ENCODE peak calls at places on chromosomes 12 and 14, in seven cellular contexts. P, K, W, Q, F, L and V are unnamed samples.

GRCh38 chr14:25400607-25401206 is 350.8 kb upstream of the STXBP6 start:
- DNase-seq in F (peak), P (peak), K (peak), W (peak), L (no peak), Q (peak), V (no peak)

GRCh38 chr12:65824314-65824563 is at the start of gene HMGA2:
- DNase-seq in K (no peak), W (no peak), Q (no peak), P (no peak), L (no peak), F (no peak), V (no peak)

GRCh38 chr12:77734489-77734888 is 96.2 kb upstream of the NAV3 start:
- DNase-seq in F (no peak), L (no peak), K (no peak), Q (no peak), W (no peak), P (no peak), V (no peak)

GRCh38 chr14:64729386-64730060 is 25.3 kb downstream of the PLEKHG3 start:
- DNase-seq in W (no peak), K (no peak), L (no peak), Q (no peak), P (no peak), F (no peak), V (no peak)

GRCh38 chr14:37195327-37195726 is 2.4 kb upstream of the MIPOL1 start:
- DNase-seq in K (no peak), P (no peak), W (no peak), F (no peak), Q (no peak), L (no peak), V (no peak)

GRCh38 chr12:9662488-9662887 is 7.0 kb upstream of the CLEC2D start:
- DNase-seq in K (no peak), P (no peak), W (no peak), L (no peak), Q (no peak), F (no peak), V (no peak)

GRCh38 chr12:118160536-118160935 is 24.6 kb downstream of the PEBP1 start:
- DNase-seq in F (no peak), Q (no peak), K (no peak), W (no peak), P (no peak), L (no peak), V (no peak)

GRCh38 chr14:103091041-103091882 is 3.3 kb upstream of the EXOC3L4 start:
- DNase-seq in W (peak), Q (no peak), L (peak), F (peak), P (peak), K (no peak), V (no peak)

GRCh38 chr14:105139212-105139825 is 29.3 kb downstream of the JAG2 start:
- DNase-seq in W (no peak), F (no peak), K (no peak), Q (no peak), L (peak), P (no peak), V (no peak)

GRCh38 chr12:12282761-12283160 is 15.9 kb upstream of the LRP6 start:
- DNase-seq in L (no peak), Q (peak), K (no peak), P (no peak), W (no peak), F (peak), V (no peak)

GRCh38 chr12:24975425-24975824 is 26.5 kb upstream of the BCAT1 start:
- DNase-seq in F (no peak), Q (no peak), L (no peak), W (peak), K (no peak), P (peak), V (peak)

GRCh38 chr12:81077686-81078441 is at the start of gene ACSS3:
- DNase-seq in L (peak), F (no peak), W (peak), K (no peak), P (peak), Q (peak), V (peak)

GRCh38 chr12:42565001-42565400 is 24.5 kb downstream of the PRICKLE1 start:
- DNase-seq in Q (no peak), K (no peak), F (no peak), P (no peak), L (no peak), W (no peak), V (no peak)

GRCh38 chr14:23113346-23114119 is 5.5 kb downstream of the CEBPE start:
- DNase-seq in K (no peak), Q (no peak), F (no peak), W (no peak), L (no peak), P (peak), V (no peak)

GRCh38 chr14:25463475-25463874 is 413.5 kb upstream of the STXBP6 start:
- DNase-seq in L (no peak), W (no peak), F (no peak), K (no peak), P (no peak), Q (no peak), V (no peak)

GRCh38 chr12:3119745-3120660 is 42.8 kb downstream of the TSPAN9 start:
- DNase-seq in Q (no peak), K (peak), L (peak), W (peak), F (no peak), P (no peak), V (no peak)

GRCh38 chr12:52052471-52053186 is 1.4 kb downstream of the NR4A1 start:
- DNase-seq in F (peak), L (no peak), K (peak), Q (no peak), P (no peak), W (no peak), V (no peak)

GRCh38 chr12:101671157-101671791 is 26.2 kb upstream of the CHPT1 start:
- DNase-seq in W (no peak), P (no peak), F (peak), Q (no peak), K (no peak), L (no peak), V (no peak)

GRCh38 chr14:73235531-73236155 is 1.7 kb upstream of the PAPLN start:
- DNase-seq in Q (no peak), F (peak), L (no peak), W (no peak), K (no peak), P (no peak), V (no peak)

GRCh38 chr14:50421499-50421898 is 24.8 kb upstream of the CDKL1 start:
- DNase-seq in Q (no peak), W (no peak), P (no peak), K (no peak), L (no peak), F (no peak), V (no peak)

GRCh38 chr12:91811481-91812287 is 334.0 kb downstream of the BTG1 start:
- DNase-seq in P (peak), W (peak), K (peak), Q (peak), F (peak), L (peak), V (no peak)

GRCh38 chr12:122081108-122081696 is 2.6 kb downstream of the MLXIP start:
- DNase-seq in L (no peak), K (no peak), F (no peak), Q (no peak), W (no peak), P (no peak), V (no peak)

GRCh38 chr14:70955543-70956480 is 48.6 kb downstream of the PCNX1 start:
- DNase-seq in L (no peak), Q (peak), W (peak), P (peak), F (no peak), K (no peak), V (no peak)

GRCh38 chr12:27333311-27334009 is 824 bp downstream of the BMAL2 start:
- DNase-seq in L (peak), K (no peak), Q (no peak), W (peak), F (peak), P (peak), V (no peak)

GRCh38 chr12:131699434-131699833 is 11.5 kb upstream of the SFSWAP start:
- DNase-seq in Q (no peak), K (no peak), F (no peak), W (no peak), P (no peak), L (no peak), V (no peak)

GRCh38 chr12:12003609-12004008 is 67.1 kb upstream of the BCL2L14 start:
- DNase-seq in W (peak), F (no peak), L (no peak), Q (no peak), K (no peak), P (no peak), V (no peak)

GRCh38 chr12:71787574-71787973 is 32.9 kb downstream of the RAB21 start:
- DNase-seq in Q (no peak), L (no peak), F (no peak), P (no peak), K (no peak), W (no peak), V (no peak)

GRCh38 chr12:110312581-110313360 is 31.7 kb downstream of the ATP2A2 start:
- DNase-seq in Q (peak), F (peak), P (no peak), L (no peak), W (no peak), K (no peak), V (no peak)

GRCh38 chr14:68564236-68564825 is 228.5 kb downstream of the ZFP36L1 start:
- DNase-seq in L (no peak), Q (no peak), P (no peak), W (no peak), F (no peak), K (no peak), V (no peak)

GRCh38 chr12:1632702-1633101 is 3.7 kb downstream of the WNT5B start:
- DNase-seq in L (peak), W (no peak), K (no peak), F (no peak), P (no peak), Q (no peak), V (no peak)

GRCh38 chr14:73231874-73232851 is 5.1 kb upstream of the PAPLN start:
- DNase-seq in Q (no peak), W (peak), P (peak), K (no peak), F (no peak), L (no peak), V (no peak)

GRCh38 chr14:100302616-100303015 is 3.6 kb downstream of the SLC25A29 start:
- DNase-seq in W (no peak), K (no peak), P (no peak), L (no peak), Q (no peak), F (no peak), V (no peak)

GRCh38 chr12:77648716-77649115 is 182.0 kb upstream of the NAV3 start:
- DNase-seq in K (no peak), W (no peak), L (no peak), F (no peak), P (no peak), Q (no peak), V (no peak)

GRCh38 chr12:3243376-3244084 is 166.4 kb downstream of the TSPAN9 start:
- DNase-seq in L (no peak), Q (no peak), K (no peak), P (no peak), W (no peak), F (no peak), V (no peak)

DNA sequence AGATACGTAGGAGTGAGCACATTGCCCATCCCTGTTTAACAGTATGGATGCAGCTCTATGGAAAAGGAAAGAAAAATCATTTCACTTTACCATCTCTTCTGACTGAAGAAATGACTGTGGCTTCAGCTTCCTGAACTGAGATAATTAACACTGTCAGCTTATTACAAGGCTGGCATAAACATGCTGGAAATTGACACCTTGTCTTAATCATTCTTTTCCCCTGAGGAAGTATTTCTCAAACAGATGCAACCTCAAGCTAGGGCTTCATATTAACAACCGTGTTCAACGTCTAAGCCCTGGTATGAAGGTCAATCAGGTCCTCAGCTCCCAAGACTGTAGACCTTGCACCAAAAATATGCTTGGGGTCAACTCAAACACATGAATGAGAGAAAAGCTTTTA is 25.0 kb downstream of the RERG start:
- DNase-seq in P (no peak), F (no peak), L (no peak), Q (no peak), W (no peak), K (no peak), V (no peak)
- H3K27ac ChIP-seq in P (no peak), F (no peak), L (no peak), Q (no peak), W (no peak), K (peak), V (peak)

DNA sequence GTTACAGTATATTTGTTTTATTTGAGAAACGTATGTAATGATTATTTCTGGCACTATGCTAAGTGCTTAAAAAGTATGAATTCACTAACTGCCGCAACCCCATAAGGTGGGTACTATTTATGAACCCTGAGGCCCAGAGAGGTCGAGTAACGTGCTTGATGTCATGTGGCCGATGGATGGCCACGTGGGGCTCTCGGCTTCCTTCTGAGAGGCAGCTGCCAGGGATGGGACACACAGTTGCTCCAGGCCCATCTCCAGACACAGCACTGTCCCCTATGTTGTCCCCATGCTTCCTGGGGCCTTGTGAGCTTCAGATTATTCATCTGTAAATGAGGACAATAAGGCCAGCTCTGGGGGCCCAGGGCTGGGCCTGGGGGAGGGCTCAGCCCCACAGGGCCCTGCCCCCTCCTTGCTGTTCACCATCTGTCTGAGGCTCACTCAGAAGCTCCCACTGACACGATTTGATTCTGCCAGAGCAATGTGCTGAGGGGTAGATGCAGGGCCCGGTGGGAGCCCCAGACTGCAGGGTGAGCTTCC is 115.0 kb downstream of the CALM1 start:
- DNase-seq in W (no peak), Q (no peak), F (no peak), P (no peak), K (no peak), L (no peak), V (no peak)
- H3K4me3 ChIP-seq in W (no peak), Q (no peak), F (no peak), P (no peak), K (no peak), L (no peak), V (no peak)

GRCh38 chr14:93107383-93107782 is 8.3 kb downstream of the ITPK1 start:
- DNase-seq in K (no peak), Q (no peak), W (no peak), P (no peak), F (peak), L (no peak), V (no peak)

GRCh38 chr14:93108105-93108504 is 7.6 kb downstream of the ITPK1 start:
- DNase-seq in W (no peak), F (no peak), L (no peak), Q (no peak), K (no peak), P (no peak), V (no peak)

GRCh38 chr14:93105362-93105761 is 10.4 kb downstream of the ITPK1 start:
- DNase-seq in L (peak), K (peak), Q (peak), W (no peak), P (no peak), F (no peak), V (no peak)

GRCh38 chr14:93104961-93105360 is 10.8 kb downstream of the ITPK1 start:
- DNase-seq in W (no peak), Q (no peak), P (no peak), L (no peak), F (no peak), K (no peak), V (no peak)

DNA sequence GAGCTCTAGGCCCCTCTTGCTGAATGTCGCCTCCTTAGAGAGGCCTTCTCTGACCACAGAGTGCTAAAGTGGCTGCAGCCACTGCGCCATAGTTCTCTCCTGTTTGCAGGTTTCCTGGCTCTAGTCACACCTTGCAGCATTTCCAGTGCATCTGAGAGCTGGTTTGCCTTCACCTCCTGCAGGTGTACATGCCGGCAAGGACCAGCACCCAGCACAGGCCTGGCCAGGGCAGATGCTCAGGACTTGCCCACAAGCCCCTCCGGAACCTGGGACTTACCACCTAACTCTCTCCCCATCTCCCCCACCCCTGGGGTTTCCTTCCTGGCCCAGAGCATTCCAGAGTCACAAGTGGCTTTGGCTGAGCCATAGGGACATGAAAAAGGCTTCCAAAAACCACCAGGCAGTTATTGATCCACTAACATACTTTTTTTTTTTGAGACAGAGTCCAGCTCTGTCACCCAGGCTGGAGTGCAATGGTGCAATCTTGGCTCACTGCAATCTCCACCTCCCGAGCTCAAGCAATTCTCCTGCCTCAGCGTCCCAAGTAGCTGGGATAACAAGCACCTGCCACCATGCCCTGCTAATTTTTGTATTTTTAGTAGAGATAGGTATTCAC is 9.1 kb downstream of the ITPK1 start:
- DNase-seq in P (no peak), F (no peak), Q (no peak), W (no peak), K (no peak), L (peak), V (no peak)
- H3K27ac ChIP-seq in P (no peak), F (peak), Q (no peak), W (no peak), K (no peak), L (peak), V (no peak)

GRCh38 chr14:81323621-81324400 is 76.3 kb downstream of the STON2 start:
- DNase-seq in W (no peak), K (peak), P (peak), Q (no peak), L (no peak), F (peak), V (no peak)
- H3K4me3 ChIP-seq in W (no peak), K (no peak), P (peak), Q (no peak), L (no peak), F (no peak), V (no peak)

GRCh38 chr12:56414401-56414800 is 34.8 kb downstream of the TIMELESS start:
- DNase-seq in F (no peak), K (no peak), Q (no peak), P (no peak), W (no peak), L (no peak), V (no peak)

GRCh38 chr12:56410768-56411167 is 38.5 kb downstream of the TIMELESS start:
- DNase-seq in Q (no peak), W (no peak), F (no peak), K (no peak), L (no peak), P (no peak), V (no peak)

GRCh38 chr12:56417739-56418138 is 31.5 kb downstream of the TIMELESS start:
- DNase-seq in K (no peak), F (no peak), P (no peak), L (no peak), W (no peak), Q (no peak), V (no peak)

GRCh38 chr12:56411781-56412639 is 37.2 kb downstream of the TIMELESS start:
- DNase-seq in F (no peak), Q (no peak), W (no peak), L (peak), P (no peak), K (no peak), V (no peak)

DNA sequence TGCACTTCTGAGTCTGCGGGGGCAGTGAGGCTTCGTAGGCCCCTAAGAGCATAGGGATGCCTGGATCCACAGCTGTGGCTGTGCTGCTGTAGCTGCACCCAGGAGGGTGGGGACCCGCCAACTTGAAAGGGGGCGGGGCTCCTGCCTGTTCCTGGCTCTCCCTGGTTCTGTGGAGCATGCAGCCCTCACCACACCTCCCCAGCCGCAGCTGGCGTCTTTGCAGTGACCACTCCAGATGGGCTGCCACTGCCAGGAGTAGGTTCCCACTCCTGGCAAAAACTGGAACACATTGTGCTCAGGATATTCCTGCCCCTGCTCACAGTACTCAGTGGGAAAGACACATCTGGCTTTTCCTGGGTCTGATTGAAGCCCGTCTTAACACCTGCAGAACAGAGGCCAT is 35.8 kb downstream of the TIMELESS start:
- DNase-seq in L (no peak), K (no peak), F (no peak), W (no peak), P (no peak), Q (no peak), V (no peak)
- H3K27ac ChIP-seq in L (no peak), K (no peak), F (no peak), W (no peak), P (no peak), Q (no peak), V (no peak)

GRCh38 chr12:106091421-106091820 is 47.3 kb downstream of the NUAK1 start:
- DNase-seq in K (no peak), W (no peak), Q (no peak), P (no peak), F (no peak), L (no peak), V (no peak)
- H3K4me3 ChIP-seq in K (no peak), W (no peak), Q (no peak), P (no peak), F (no peak), L (no peak), V (no peak)

DNA sequence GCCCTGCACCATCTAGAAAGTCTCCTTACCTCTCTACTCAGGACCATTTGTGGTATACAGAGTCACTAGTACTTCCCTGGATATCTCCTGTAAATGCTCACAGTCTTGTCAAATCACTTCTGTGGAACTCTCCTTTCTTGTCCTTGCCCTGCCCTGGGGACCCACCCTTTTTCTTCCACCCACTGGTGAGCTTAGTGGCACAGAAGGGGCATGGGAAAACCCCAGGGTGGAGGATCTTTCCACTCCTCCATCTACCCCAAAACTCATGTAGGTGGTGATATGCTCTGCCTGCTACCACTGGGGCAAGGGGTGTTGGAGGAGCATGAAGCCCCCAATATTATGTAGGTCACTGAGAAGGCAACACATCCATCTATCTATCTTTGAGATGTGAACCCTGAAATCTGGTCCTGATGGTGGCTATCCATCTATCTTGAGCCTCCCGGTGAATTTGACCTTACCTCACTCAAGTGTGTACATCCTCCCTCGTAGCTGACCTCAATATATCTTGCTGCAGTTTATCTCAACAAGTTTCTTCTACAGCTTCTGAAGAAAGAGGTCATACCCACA is 943 bp downstream of the TESPA1 start:
- DNase-seq in W (no peak), F (no peak), L (no peak), Q (no peak), K (no peak), P (no peak), V (no peak)
- H3K27ac ChIP-seq in W (no peak), F (no peak), L (no peak), Q (no peak), K (no peak), P (no peak), V (no peak)